ENCODE peak calls at places on chromosomes 6 and 20, in ten cellular contexts. B is iris pigment epithelial cell; C is naive thymus-derived CD8-positive, alpha-beta T cell; J is EH; G is ascending aorta; V is hypothalamus; Q is HEK293T; H is stromal cell of bone marrow; E is prostate gland; N is stimulated activated CD4-positive, alpha-beta T cell treated with anti-CD3 and anti-CD28 coated beads, Interleukin-2, amount 100 ng/mL, for 24 hours. L is an unnamed sample.

GRCh38 chr20:51265366-51265765 is 242.5 kb upstream of the KCNG1 start:
- DNase-seq in B (no peak), C (no peak), J (no peak), G (no peak), V (no peak), Q (no peak), H (no peak), E (no peak), N (no peak), L (no peak)

GRCh38 chr6:149864578-149865535 is 698 bp upstream of the LRP11 start:
- DNase-seq in B (peak), C (peak), J (peak), G (peak), V (peak), Q (peak), H (peak), E (peak), N (no peak), L (peak)

GRCh38 chr6:38720295-38720694 is 5.2 kb downstream of the DNAH8 start:
- DNase-seq in B (peak), C (no peak), J (peak), G (no peak), V (no peak), Q (no peak), H (no peak), E (no peak), N (no peak), L (peak)

GRCh38 chr20:63782051-63782471 is 42.5 kb downstream of the SLC2A4RG start:
- DNase-seq in B (no peak), C (peak), J (no peak), G (no peak), V (no peak), Q (peak), H (no peak), E (no peak), N (peak), L (no peak)

GRCh38 chr6:147970970-147971369 is 371.7 kb upstream of the SASH1 start:
- DNase-seq in B (peak), C (no peak), J (no peak), G (no peak), V (no peak), Q (no peak), H (no peak), E (no peak), N (no peak), L (peak)

GRCh38 chr20:51490635-51491034 is 51.9 kb downstream of the NFATC2 start:
- DNase-seq in B (no peak), C (no peak), J (no peak), G (no peak), V (no peak), Q (no peak), H (no peak), E (no peak), N (no peak), L (no peak)

GRCh38 chr6:26272171-26272631 is 92.8 kb upstream of the BTN3A2 start:
- DNase-seq in B (no peak), C (peak), J (peak), G (peak), V (no peak), Q (no peak), H (no peak), E (no peak), N (peak), L (peak)

GRCh38 chr6:169234634-169235033 is 19.0 kb downstream of the THBS2 start:
- DNase-seq in B (no peak), C (no peak), J (no peak), G (no peak), V (no peak), Q (no peak), H (no peak), E (no peak), N (no peak), L (no peak)

GRCh38 chr6:96939019-96939805 is 14.7 kb downstream of the KLHL32 start:
- DNase-seq in B (peak), C (no peak), J (peak), G (no peak), V (peak), Q (no peak), H (peak), E (no peak), N (no peak), L (peak)

GRCh38 chr6:169508452-169508851 is 193.4 kb downstream of the WDR27 start:
- DNase-seq in B (no peak), C (no peak), J (no peak), G (no peak), V (no peak), Q (no peak), H (no peak), E (no peak), N (no peak), L (no peak)

GRCh38 chr20:14219801-14220461 is 117.5 kb downstream of the FLRT3 start:
- DNase-seq in B (no peak), C (no peak), J (no peak), G (no peak), V (no peak), Q (no peak), H (no peak), E (no peak), N (no peak), L (no peak)

GRCh38 chr20:36312724-36313441 is 6.7 kb downstream of the DLGAP4 start:
- DNase-seq in B (no peak), C (no peak), J (no peak), G (peak), V (no peak), Q (no peak), H (no peak), E (no peak), N (no peak), L (no peak)

GRCh38 chr20:51930775-51931174 is 128.5 kb upstream of the SALL4 start:
- DNase-seq in B (peak), C (no peak), J (peak), G (no peak), V (no peak), Q (peak), H (peak), E (no peak), N (no peak), L (peak)

GRCh38 chr6:11023032-11023431 is 21.1 kb downstream of the ELOVL2 start:
- DNase-seq in B (no peak), C (no peak), J (no peak), G (no peak), V (no peak), Q (no peak), H (no peak), E (no peak), N (no peak), L (no peak)

GRCh38 chr6:25085761-25086160 is 150.0 kb upstream of the RIPOR2 start:
- DNase-seq in B (no peak), C (peak), J (no peak), G (no peak), V (no peak), Q (no peak), H (no peak), E (no peak), N (no peak), L (peak)

GRCh38 chr20:21048841-21049273 is 57.3 kb downstream of the LINC00237 start:
- DNase-seq in B (no peak), C (peak), J (peak), G (no peak), V (no peak), Q (peak), H (no peak), E (no peak), N (peak), L (peak)

GRCh38 chr6:147947521-147947920 is 395.1 kb upstream of the SASH1 start:
- DNase-seq in B (peak), C (no peak), J (peak), G (no peak), V (no peak), Q (no peak), H (peak), E (peak), N (no peak), L (peak)

GRCh38 chr6:31658158-31658688 is 2.4 kb downstream of the C6orf47 start:
- DNase-seq in B (no peak), C (no peak), J (no peak), G (no peak), V (no peak), Q (no peak), H (no peak), E (no peak), N (no peak), L (no peak)

GRCh38 chr6:37025621-37026466 is 20.4 kb downstream of the FGD2 start:
- DNase-seq in B (no peak), C (no peak), J (no peak), G (no peak), V (no peak), Q (no peak), H (no peak), E (no peak), N (no peak), L (no peak)

GRCh38 chr6:168035098-168035660 is 37.7 kb downstream of the KIF25 start:
- DNase-seq in B (peak), C (no peak), J (peak), G (peak), V (peak), Q (peak), H (no peak), E (peak), N (no peak), L (peak)

GRCh38 chr20:48025661-48026060 is 240.4 kb upstream of the SULF2 start:
- DNase-seq in B (peak), C (no peak), J (peak), G (no peak), V (no peak), Q (no peak), H (peak), E (no peak), N (no peak), L (peak)

GRCh38 chr6:120584111-120584760 is 750.0 kb downstream of the TBC1D32 start:
- DNase-seq in B (no peak), C (no peak), J (no peak), G (no peak), V (no peak), Q (no peak), H (no peak), E (no peak), N (no peak), L (no peak)

GRCh38 chr20:45138451-45139300 is 14.4 kb upstream of the WFDC12 start:
- DNase-seq in B (peak), C (no peak), J (peak), G (peak), V (peak), Q (peak), H (no peak), E (no peak), N (peak), L (peak)

GRCh38 chr6:39421383-39422225 is 99.1 kb upstream of the KCNK16 start:
- DNase-seq in B (no peak), C (no peak), J (peak), G (no peak), V (no peak), Q (no peak), H (no peak), E (no peak), N (no peak), L (no peak)

GRCh38 chr6:158638393-158638792 is 6.2 kb downstream of the DYNLT1 start:
- DNase-seq in B (no peak), C (no peak), J (peak), G (no peak), V (no peak), Q (no peak), H (no peak), E (no peak), N (no peak), L (peak)

GRCh38 chr6:113742342-113742741 is 114.8 kb upstream of the MARCKS start:
- DNase-seq in B (no peak), C (no peak), J (no peak), G (no peak), V (no peak), Q (no peak), H (no peak), E (no peak), N (no peak), L (no peak)

GRCh38 chr6:134041093-134041492 is 11.3 kb downstream of the SLC2A12 start:
- DNase-seq in B (peak), C (no peak), J (peak), G (no peak), V (no peak), Q (no peak), H (peak), E (no peak), N (no peak), L (peak)

GRCh38 chr6:32666420-32667300 is at the start of gene HLA-DQB1:
- DNase-seq in B (peak), C (peak), J (peak), G (no peak), V (no peak), Q (peak), H (peak), E (peak), N (peak), L (peak)

GRCh38 chr6:2977290-2977689 is 5.9 kb upstream of the SERPINB6 start:
- DNase-seq in B (no peak), C (no peak), J (no peak), G (no peak), V (no peak), Q (no peak), H (no peak), E (no peak), N (no peak), L (no peak)

GRCh38 chr20:23971320-23971719 is 17.3 kb downstream of the GGTLC1 start:
- DNase-seq in B (no peak), C (no peak), J (no peak), G (no peak), V (no peak), Q (no peak), H (no peak), E (no peak), N (no peak), L (no peak)

GRCh38 chr6:90472716-90473115 is 114.2 kb downstream of the MAP3K7 start:
- DNase-seq in B (no peak), C (peak), J (no peak), G (no peak), V (no peak), Q (no peak), H (no peak), E (no peak), N (no peak), L (no peak)

GRCh38 chr20:56350842-56351241 is 7.9 kb upstream of the FAM210B start:
- DNase-seq in B (no peak), C (no peak), J (peak), G (no peak), V (no peak), Q (no peak), H (no peak), E (no peak), N (no peak), L (no peak)

GRCh38 chr20:4375881-4376280 is 345.8 kb upstream of the PRND start:
- DNase-seq in B (peak), C (no peak), J (peak), G (no peak), V (no peak), Q (no peak), H (no peak), E (no peak), N (no peak), L (peak)

GRCh38 chr6:116238083-116238482 is 15.8 kb downstream of the TSPYL4 start:
- DNase-seq in B (no peak), C (no peak), J (peak), G (no peak), V (no peak), Q (no peak), H (no peak), E (no peak), N (no peak), L (peak)

GRCh38 chr20:23659989-23660837 is 22.5 kb upstream of the CST3 start:
- DNase-seq in B (peak), C (no peak), J (no peak), G (no peak), V (no peak), Q (peak), H (peak), E (no peak), N (no peak), L (peak)

GRCh38 chr20:44916586-44916985 is 6.7 kb downstream of the PABPC1L start:
- DNase-seq in B (no peak), C (no peak), J (no peak), G (no peak), V (no peak), Q (no peak), H (no peak), E (no peak), N (no peak), L (no peak)

GRCh38 chr6:87944541-87944954 is 103.1 kb upstream of the SPACA1 start:
- DNase-seq in B (peak), C (no peak), J (peak), G (peak), V (peak), Q (peak), H (peak), E (peak), N (no peak), L (peak)

GRCh38 chr20:53943522-53944291 is 126.7 kb downstream of the BCAS1 start:
- DNase-seq in B (peak), C (peak), J (peak), G (no peak), V (no peak), Q (peak), H (peak), E (no peak), N (peak), L (peak)

GRCh38 chr20:46200582-46201570 is 82.8 kb downstream of the CD40 start:
- DNase-seq in B (no peak), C (no peak), J (no peak), G (no peak), V (peak), Q (no peak), H (no peak), E (no peak), N (no peak), L (no peak)